ENCODE peak calls at places on chromosomes 16 and 17, in six cellular contexts. O is uterus, U is AG09309, F is cardiac fibroblast, K is SK-N-SH, B is psoas muscle. I is an unnamed sample.

GRCh38 chr16:11633113-11633512 is 35.1 kb upstream of the SNN start:
- DNase-seq in O (no peak), U (no peak), F (no peak), K (no peak), B (no peak), I (no peak)

GRCh38 chr17:42548070-42548837 is 4.5 kb upstream of the HSD17B1 start:
- DNase-seq in O (no peak), U (no peak), F (peak; percentile 23), K (peak; percentile 22), B (peak; percentile 63), I (peak; percentile 90)

GRCh38 chr17:79761894-79762570 is 15.9 kb upstream of the CBX2 start:
- DNase-seq in O (no peak), U (no peak), F (no peak), K (no peak), B (no peak), I (no peak)

GRCh38 chr16:62014534-62014933 is 21.7 kb downstream of the CDH8 start:
- DNase-seq in O (no peak), U (no peak), F (no peak), K (no peak), B (no peak), I (peak; percentile 29)

GRCh38 chr16:74999208-74999682 is 421 bp downstream of the ZNRF1 start:
- DNase-seq in O (peak; percentile 62), U (no peak), F (peak; percentile 11), K (no peak), B (peak; percentile 69), I (peak; percentile 9)

GRCh38 chr17:78197147-78197830 is 10.1 kb downstream of the AFMID start:
- DNase-seq in O (no peak), U (no peak), F (no peak), K (no peak), B (no peak), I (peak; percentile 58)

GRCh38 chr17:80443916-80444708 is 29.1 kb downstream of the ENDOV start:
- DNase-seq in O (no peak), U (no peak), F (no peak), K (peak; percentile 77), B (peak; percentile 40), I (no peak)

GRCh38 chr16:1333149-1333812 is at the start of gene BAIAP3:
- DNase-seq in O (no peak), U (no peak), F (peak; percentile 29), K (peak; percentile 92), B (peak; percentile 72), I (peak; percentile 56)

GRCh38 chr17:54968259-54968953 is at the start of the genes COX11 and STXBP4:
- DNase-seq in O (peak; percentile 94), U (peak; percentile 84), F (peak; percentile 97), K (peak; percentile 97), B (peak; percentile 96), I (peak; percentile 98)

GRCh38 chr16:1002399-1003161 is 21.0 kb downstream of the SOX8 start:
- DNase-seq in O (no peak), U (peak; percentile 35), F (peak; percentile 83), K (no peak), B (no peak), I (peak; percentile 6)

GRCh38 chr17:28196637-28197036 is 122.4 kb upstream of the TMEM97 start:
- DNase-seq in O (no peak), U (no peak), F (no peak), K (no peak), B (no peak), I (no peak)

GRCh38 chr16:14418795-14419225 is 211.2 kb downstream of the PARN start:
- DNase-seq in O (no peak), U (no peak), F (no peak), K (no peak), B (no peak), I (no peak)

GRCh38 chr17:51853857-51854256 is 304.7 kb downstream of the CA10 start:
- DNase-seq in O (no peak), U (no peak), F (no peak), K (no peak), B (no peak), I (peak; percentile 19)

GRCh38 chr16:56985962-56986360 is 3.4 kb upstream of the NLRC5 start:
- DNase-seq in O (no peak), U (no peak), F (no peak), K (no peak), B (no peak), I (no peak)

GRCh38 chr16:67248401-67249177 is at the start of gene SLC9A5:
- DNase-seq in O (peak; percentile 43), U (no peak), F (no peak), K (peak; percentile 86), B (peak; percentile 79), I (peak; percentile 20)

GRCh38 chr17:7281953-7282751 is 634 bp downstream of the SLC2A4 start:
- DNase-seq in O (peak; percentile 51), U (no peak), F (no peak), K (peak; percentile 71), B (peak; percentile 97), I (no peak)

GRCh38 chr16:52963471-52963870 is 89.2 kb downstream of the CHD9NB start:
- DNase-seq in O (no peak), U (no peak), F (no peak), K (no peak), B (no peak), I (no peak)

GRCh38 chr17:55395803-55396505 is 25.7 kb downstream of the MMD start:
- DNase-seq in O (no peak), U (no peak), F (no peak), K (no peak), B (no peak), I (no peak)

GRCh38 chr16:23670137-23670776 is 8.4 kb upstream of the PLK1 start:
- DNase-seq in O (no peak), U (peak; percentile 50), F (peak; percentile 89), K (no peak), B (peak; percentile 73), I (peak; percentile 90)

GRCh38 chr16:19926449-19927390 is 42.1 kb upstream of the GPRC5B start:
- DNase-seq in O (no peak), U (peak; percentile 7), F (peak; percentile 88), K (no peak), B (no peak), I (no peak)

GRCh38 chr16:8951447-8952280 is 12.0 kb downstream of the USP7 start:
- DNase-seq in O (no peak), U (no peak), F (no peak), K (no peak), B (no peak), I (no peak)

GRCh38 chr16:10868562-10869469 is 8.2 kb upstream of the CIITA start:
- DNase-seq in O (no peak), U (no peak), F (no peak), K (no peak), B (no peak), I (no peak)

GRCh38 chr16:79587897-79588296 is 12.6 kb downstream of the MAF start:
- DNase-seq in O (no peak), U (no peak), F (no peak), K (peak; percentile 39), B (no peak), I (no peak)

GRCh38 chr17:8255499-8255898 is 6.4 kb downstream of the PFAS start:
- DNase-seq in O (no peak), U (no peak), F (no peak), K (no peak), B (no peak), I (no peak)

GRCh38 chr16:46650224-46650623 is 29.0 kb upstream of the SHCBP1 start:
- DNase-seq in O (peak; percentile 46), U (no peak), F (peak; percentile 72), K (no peak), B (no peak), I (no peak)

GRCh38 chr16:46649571-46649970 is 28.4 kb upstream of the SHCBP1 start:
- DNase-seq in O (peak; percentile 77), U (no peak), F (peak; percentile 71), K (no peak), B (peak; percentile 89), I (no peak)

GRCh38 chr16:46651305-46651704 is 30.1 kb upstream of the SHCBP1 start:
- DNase-seq in O (no peak), U (no peak), F (no peak), K (no peak), B (no peak), I (no peak)

DNA sequence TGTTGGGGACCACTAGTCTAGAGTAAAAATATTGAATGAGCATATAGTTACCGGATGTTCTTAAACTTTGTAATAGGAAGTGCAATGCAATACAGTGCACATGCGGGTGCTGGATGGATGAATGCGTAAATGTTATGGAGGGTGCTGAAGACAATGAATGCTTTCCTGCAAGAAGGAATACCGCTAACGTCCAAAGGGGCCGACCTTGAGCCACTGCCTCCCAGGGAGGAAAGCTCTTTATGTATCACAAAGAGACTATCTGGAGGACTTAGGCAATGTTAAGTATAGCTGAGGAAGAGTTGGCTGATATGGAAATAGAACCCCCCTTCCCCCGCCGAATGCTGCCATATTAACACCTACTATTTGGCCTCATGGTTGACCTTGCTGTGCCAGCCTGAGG is 27.5 kb upstream of the SHCBP1 start:
- DNase-seq in O (no peak), U (no peak), F (no peak), K (no peak), B (no peak), I (no peak)
- TF ChIP-seq CTCF in O (no peak), U (no peak), F (no peak), K (peak; percentile 14), B (no peak), I (no peak)

GRCh38 chr17:49090885-49091594 is 41.5 kb upstream of the B4GALNT2 start:
- DNase-seq in O (no peak), U (no peak), F (no peak), K (no peak), B (no peak), I (peak; percentile 95)

GRCh38 chr17:49089094-49089493 is 43.5 kb upstream of the B4GALNT2 start:
- DNase-seq in O (no peak), U (no peak), F (no peak), K (no peak), B (no peak), I (no peak)

DNA sequence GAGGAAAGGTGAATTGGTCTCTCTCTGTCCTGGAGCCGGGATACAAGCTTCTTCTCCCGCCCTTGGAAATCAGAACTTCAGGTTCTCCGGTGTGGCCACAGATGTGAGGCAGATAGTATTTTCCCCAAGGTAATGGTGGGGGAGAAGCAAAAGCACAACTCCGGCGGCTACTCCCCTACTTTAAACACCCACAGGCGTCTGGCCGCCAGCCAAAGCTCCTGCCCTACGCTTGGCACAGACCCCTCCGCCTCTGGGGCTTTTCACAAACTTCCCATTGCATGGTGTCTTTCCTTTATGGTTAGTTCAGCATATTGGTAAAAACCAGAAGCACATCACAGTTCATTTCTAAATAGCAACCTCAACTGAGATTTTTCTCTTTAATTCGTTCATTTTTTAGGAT is 39.4 kb upstream of the B4GALNT2 start:
- DNase-seq in O (no peak), U (no peak), F (no peak), K (no peak), B (no peak), I (no peak)
- H3K4me3 ChIP-seq in O (no peak overlapping the region), U (no peak overlapping the region), F (no peak overlapping the region), K (no peak overlapping the region), B (no peak overlapping the region), I (no peak overlapping the region)

GRCh38 chr16:49704586-49705155 is 151.2 kb downstream of the ZNF423 start:
- DNase-seq in O (no peak), U (no peak), F (peak; percentile 19), K (no peak), B (no peak), I (no peak)
- TF ChIP-seq CTCF in O (no peak), U (peak; percentile 13), F (no peak), K (peak; percentile 23), B (no peak), I (no peak)

DNA sequence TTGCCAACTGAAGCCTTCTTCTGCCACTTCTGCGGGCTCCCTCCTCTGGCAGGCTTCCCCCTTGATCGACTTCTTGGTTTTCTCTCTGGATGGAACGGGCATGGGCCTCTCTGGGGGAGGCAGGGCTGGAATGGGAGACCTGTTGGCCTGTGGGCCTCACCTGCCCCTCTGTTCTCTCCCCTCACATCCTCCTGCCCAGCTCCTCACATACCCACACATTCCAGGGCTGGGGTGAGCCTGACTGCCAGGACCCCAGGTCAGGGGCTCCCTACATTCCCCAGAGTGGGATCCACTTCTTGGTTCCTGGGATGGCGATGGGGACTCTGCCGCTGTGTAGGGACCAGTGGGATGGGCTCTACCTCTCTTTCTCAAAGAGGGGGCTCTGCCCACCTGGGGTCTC is 6.5 kb upstream of the LASP1NB start:
- DNase-seq in O (no peak), U (no peak), F (no peak), K (no peak), B (no peak), I (no peak)
- H3K4me3 ChIP-seq in O (no peak overlapping the region), U (no peak overlapping the region), F (no peak overlapping the region), K (no peak overlapping the region), B (no peak overlapping the region), I (no peak overlapping the region)

I was measured in epithelial cell of esophagus.